ENCODE peak calls at places on chromosomes 6 and 20, in four cellular contexts. D is dermis blood vessel endothelial cell; Z is stimulated activated CD8-positive, alpha-beta memory T cell treated with anti-CD3 and anti-CD28 coated beads, Interleukin-2, amount 100 ng/mL, for 48 hours; X is NCI-H526 treated with DMSO at 0.1 percent for 48 hours. R is an unnamed sample.

GRCh38 chr6:144104898-144105487 is 9.6 kb upstream of the SF3B5 start:
- DNase-seq in X (peak), Z (no peak), D (peak), R (peak)

GRCh38 chr20:32535316-32535952 is 49.7 kb downstream of the NOL4L start:
- DNase-seq in X (peak), Z (no peak), D (no peak), R (no peak)

GRCh38 chr6:4316867-4317400 is 181.6 kb upstream of the ECI2 start:
- DNase-seq in D (peak), Z (no peak), X (no peak), R (peak)

GRCh38 chr6:108622601-108623335 is 62.1 kb downstream of the FOXO3 start:
- DNase-seq in D (peak), Z (no peak), X (no peak), R (peak)

GRCh38 chr6:20696676-20697075 is 162.4 kb downstream of the CDKAL1 start:
- DNase-seq in Z (no peak), D (no peak), X (no peak), R (no peak)

GRCh38 chr6:131368077-131368911 is 204.7 kb upstream of the ARG1 start:
- DNase-seq in D (no peak), Z (no peak), X (no peak), R (peak)

GRCh38 chr6:116975600-116975999 is 98.6 kb downstream of the RFX6 start:
- DNase-seq in D (no peak), Z (no peak), X (no peak), R (no peak)

GRCh38 chr6:24464253-24465038 is 24.9 kb downstream of the GPLD1 start:
- DNase-seq in Z (no peak), D (no peak), X (no peak), R (no peak)

GRCh38 chr6:130223508-130223907 is 757 bp upstream of the SAMD3 start:
- DNase-seq in D (no peak), Z (peak), X (no peak), R (no peak)

GRCh38 chr6:149212892-149213786 is 104.4 kb upstream of the TAB2 start:
- DNase-seq in D (no peak), Z (peak), X (no peak), R (no peak)

GRCh38 chr20:61437280-61438206 is 185.5 kb downstream of the CDH4 start:
- DNase-seq in X (no peak), D (peak), Z (no peak), R (no peak)

GRCh38 chr6:36099872-36100483 is 30.3 kb upstream of the MAPK13 start:
- DNase-seq in X (no peak), D (peak), Z (no peak), R (no peak)

GRCh38 chr6:159693894-159694545 is 979 bp upstream of the SOD2 start:
- DNase-seq in X (no peak), Z (no peak), D (peak), R (no peak)

GRCh38 chr6:161214722-161215121 is 59.1 kb downstream of the AGPAT4 start:
- DNase-seq in X (no peak), Z (no peak), D (no peak), R (no peak)

GRCh38 chr20:21832442-21833152 is 127.1 kb downstream of the PAX1 start:
- DNase-seq in D (no peak), X (no peak), Z (no peak), R (no peak)

GRCh38 chr6:20350215-20350614 is 51.5 kb upstream of the E2F3 start:
- DNase-seq in Z (no peak), D (peak), X (no peak), R (no peak)

GRCh38 chr6:39203804-39204495 is 25.3 kb downstream of the KCNK5 start:
- DNase-seq in D (no peak), X (no peak), Z (no peak), R (no peak)